ENCODE peak calls at places on chromosomes 12 and 14, in ten cellular contexts. One of them, this sample, is unnamed.

GRCh38 chr12:84159245-84159644 is 753.4 kb downstream of the SLC6A15 start:
- DNase-seq in GM06990: no peak
- DNase-seq in upper lobe of right lung: no peak
- DNase-seq in Peyer's patch: no peak
- DNase-seq in CD8-positive, alpha-beta T cell: no peak
- DNase-seq in PC-3: no peak
- DNase-seq in brain microvascular endothelial cell: no peak
- DNase-seq in nephron progenitor cell: no peak
- DNase-seq in tibial artery: no peak
- DNase-seq in RWPE2: no peak
- DNase-seq in this sample: no peak

GRCh38 chr12:19978193-19978592 is 390.1 kb upstream of the PDE3A start:
- DNase-seq in GM06990: no peak
- DNase-seq in upper lobe of right lung: no peak
- DNase-seq in Peyer's patch: no peak
- DNase-seq in CD8-positive, alpha-beta T cell: no peak
- DNase-seq in PC-3: peak
- DNase-seq in brain microvascular endothelial cell: peak
- DNase-seq in nephron progenitor cell: no peak
- DNase-seq in tibial artery: no peak
- DNase-seq in RWPE2: no peak
- DNase-seq in this sample: no peak

GRCh38 chr12:41277019-41277770 is 89.1 kb downstream of the PDZRN4 start:
- DNase-seq in GM06990: no peak
- DNase-seq in upper lobe of right lung: no peak
- DNase-seq in Peyer's patch: no peak
- DNase-seq in CD8-positive, alpha-beta T cell: no peak
- DNase-seq in PC-3: peak
- DNase-seq in brain microvascular endothelial cell: peak
- DNase-seq in nephron progenitor cell: peak
- DNase-seq in tibial artery: no peak
- DNase-seq in RWPE2: no peak
- DNase-seq in this sample: peak

GRCh38 chr12:123164222-123164621 is 13.3 kb upstream of the PITPNM2 start:
- DNase-seq in GM06990: peak
- DNase-seq in upper lobe of right lung: no peak
- DNase-seq in Peyer's patch: no peak
- DNase-seq in CD8-positive, alpha-beta T cell: no peak
- DNase-seq in PC-3: peak
- DNase-seq in brain microvascular endothelial cell: no peak
- DNase-seq in nephron progenitor cell: no peak
- DNase-seq in tibial artery: no peak
- DNase-seq in RWPE2: no peak
- DNase-seq in this sample: no peak

GRCh38 chr12:127785535-127785934 is 481.4 kb upstream of the TMEM132C start:
- DNase-seq in GM06990: no peak
- DNase-seq in upper lobe of right lung: no peak
- DNase-seq in Peyer's patch: no peak
- DNase-seq in CD8-positive, alpha-beta T cell: no peak
- DNase-seq in PC-3: peak
- DNase-seq in brain microvascular endothelial cell: peak
- DNase-seq in nephron progenitor cell: no peak
- DNase-seq in tibial artery: no peak
- DNase-seq in RWPE2: no peak
- DNase-seq in this sample: no peak

GRCh38 chr12:12338528-12339168 is 11.4 kb downstream of the MANSC1 start:
- DNase-seq in GM06990: no peak
- DNase-seq in upper lobe of right lung: no peak
- DNase-seq in Peyer's patch: no peak
- DNase-seq in CD8-positive, alpha-beta T cell: no peak
- DNase-seq in PC-3: peak
- DNase-seq in brain microvascular endothelial cell: no peak
- DNase-seq in nephron progenitor cell: no peak
- DNase-seq in tibial artery: no peak
- DNase-seq in RWPE2: no peak
- DNase-seq in this sample: no peak

GRCh38 chr12:55681142-55682077 is 26.3 kb downstream of the ITGA7 start:
- DNase-seq in GM06990: no peak
- DNase-seq in upper lobe of right lung: peak
- DNase-seq in Peyer's patch: peak
- DNase-seq in CD8-positive, alpha-beta T cell: no peak
- DNase-seq in PC-3: peak
- DNase-seq in brain microvascular endothelial cell: peak
- DNase-seq in nephron progenitor cell: peak
- DNase-seq in tibial artery: peak
- DNase-seq in RWPE2: no peak
- DNase-seq in this sample: no peak

GRCh38 chr12:93199831-93200236 is 177.9 kb upstream of the NUDT4 start:
- DNase-seq in GM06990: no peak
- DNase-seq in upper lobe of right lung: no peak
- DNase-seq in Peyer's patch: no peak
- DNase-seq in CD8-positive, alpha-beta T cell: no peak
- DNase-seq in PC-3: no peak
- DNase-seq in brain microvascular endothelial cell: peak
- DNase-seq in nephron progenitor cell: no peak
- DNase-seq in tibial artery: no peak
- DNase-seq in RWPE2: no peak
- DNase-seq in this sample: no peak

GRCh38 chr14:52279405-52279804 is 11.9 kb downstream of the PTGDR start:
- DNase-seq in GM06990: no peak
- DNase-seq in upper lobe of right lung: no peak
- DNase-seq in Peyer's patch: no peak
- DNase-seq in CD8-positive, alpha-beta T cell: no peak
- DNase-seq in PC-3: peak
- DNase-seq in brain microvascular endothelial cell: peak
- DNase-seq in nephron progenitor cell: no peak
- DNase-seq in tibial artery: no peak
- DNase-seq in RWPE2: no peak
- DNase-seq in this sample: no peak

GRCh38 chr12:23055004-23055403 is 430.0 kb downstream of the ETNK1 start:
- DNase-seq in GM06990: no peak
- DNase-seq in upper lobe of right lung: no peak
- DNase-seq in Peyer's patch: no peak
- DNase-seq in CD8-positive, alpha-beta T cell: no peak
- DNase-seq in PC-3: peak
- DNase-seq in brain microvascular endothelial cell: no peak
- DNase-seq in nephron progenitor cell: peak
- DNase-seq in tibial artery: no peak
- DNase-seq in RWPE2: no peak
- DNase-seq in this sample: peak

GRCh38 chr12:14393736-14394135 is 28.3 kb downstream of the ATF7IP start:
- DNase-seq in GM06990: no peak
- DNase-seq in upper lobe of right lung: no peak
- DNase-seq in Peyer's patch: no peak
- DNase-seq in CD8-positive, alpha-beta T cell: no peak
- DNase-seq in PC-3: no peak
- DNase-seq in brain microvascular endothelial cell: no peak
- DNase-seq in nephron progenitor cell: no peak
- DNase-seq in tibial artery: no peak
- DNase-seq in RWPE2: no peak
- DNase-seq in this sample: no peak
- TF ChIP-seq CTCF in GM06990: no peak
- TF ChIP-seq CTCF in upper lobe of right lung: no peak
- TF ChIP-seq CTCF in Peyer's patch: no peak
- TF ChIP-seq CTCF in CD8-positive, alpha-beta T cell: no peak
- TF ChIP-seq CTCF in PC-3: no peak
- TF ChIP-seq CTCF in brain microvascular endothelial cell: no peak
- TF ChIP-seq CTCF in nephron progenitor cell: no peak
- TF ChIP-seq CTCF in tibial artery: no peak
- TF ChIP-seq CTCF in RWPE2: no peak
- TF ChIP-seq CTCF in this sample: no peak

DNA sequence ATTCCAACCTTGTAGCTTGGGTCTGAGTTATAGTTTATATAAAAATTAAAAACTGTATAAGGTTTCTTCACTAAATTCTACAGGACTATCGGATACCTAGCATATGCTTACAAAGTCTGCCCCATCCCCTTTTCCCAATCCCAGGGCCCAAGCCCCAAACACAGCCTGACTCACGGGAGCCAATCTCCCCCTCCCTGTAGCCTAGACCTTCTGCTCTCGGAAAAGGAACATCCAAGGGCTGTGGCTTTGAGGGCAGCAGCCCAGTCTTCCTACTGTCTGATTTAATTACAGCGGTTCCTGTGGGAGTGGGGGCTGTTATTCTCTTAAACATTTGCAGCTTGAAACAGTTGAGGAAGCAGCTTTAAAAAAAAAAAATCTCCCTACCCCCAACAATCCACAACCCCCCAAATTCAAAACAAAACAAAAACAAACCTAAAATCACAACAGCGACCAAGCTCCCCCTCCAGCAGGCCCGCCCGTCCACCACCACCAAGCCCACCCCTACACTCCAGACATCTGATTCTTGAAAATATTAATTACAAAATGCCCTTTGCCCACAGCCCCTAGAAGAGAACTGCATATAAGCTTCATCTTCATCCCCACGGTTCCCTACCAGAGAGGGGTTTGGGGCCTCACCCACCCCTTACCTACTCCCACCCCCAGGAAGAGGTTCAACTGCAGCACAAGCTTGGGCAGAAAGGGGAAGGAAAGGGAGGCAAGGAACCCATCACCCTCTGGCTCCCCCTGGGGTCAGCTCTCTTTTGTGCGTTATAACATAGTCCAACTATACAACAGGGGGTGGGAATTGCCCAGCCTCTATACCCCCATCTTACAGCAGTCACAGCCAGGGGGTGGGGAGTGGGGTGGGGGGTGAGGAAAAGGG is 1.1 kb upstream of the PRKAG1 start:
- DNase-seq in GM06990: no peak
- DNase-seq in upper lobe of right lung: no peak
- DNase-seq in Peyer's patch: peak
- DNase-seq in CD8-positive, alpha-beta T cell: peak
- DNase-seq in PC-3: peak
- DNase-seq in brain microvascular endothelial cell: peak
- DNase-seq in nephron progenitor cell: peak
- DNase-seq in tibial artery: no peak
- DNase-seq in RWPE2: no peak
- DNase-seq in this sample: peak
- TF ChIP-seq CTCF in GM06990: peak
- TF ChIP-seq CTCF in upper lobe of right lung: peak
- TF ChIP-seq CTCF in Peyer's patch: peak
- TF ChIP-seq CTCF in CD8-positive, alpha-beta T cell: no peak
- TF ChIP-seq CTCF in PC-3: peak
- TF ChIP-seq CTCF in brain microvascular endothelial cell: peak
- TF ChIP-seq CTCF in nephron progenitor cell: no peak
- TF ChIP-seq CTCF in tibial artery: no peak
- TF ChIP-seq CTCF in RWPE2: peak
- TF ChIP-seq CTCF in this sample: peak

DNA sequence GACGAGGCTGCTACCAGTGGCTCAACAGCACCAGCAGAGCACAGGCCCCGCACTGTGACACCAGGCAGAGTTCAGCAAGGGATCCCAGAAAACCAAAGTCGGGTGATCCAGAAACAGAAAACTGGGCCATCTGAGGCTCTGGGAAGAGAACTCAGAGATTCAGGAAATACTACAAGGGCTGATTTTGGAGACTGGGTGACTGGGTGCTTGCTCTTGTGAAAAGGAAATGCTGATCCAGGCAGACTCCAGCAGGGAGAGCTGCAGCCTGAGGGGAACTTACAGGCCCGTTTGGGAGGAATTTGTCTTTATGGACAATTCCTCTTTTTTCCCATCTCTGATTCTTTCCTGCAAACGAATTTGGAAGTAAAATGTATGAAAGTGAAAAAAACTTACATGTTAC is 28.2 kb downstream of the FOXN3 start:
- DNase-seq in GM06990: no peak
- DNase-seq in upper lobe of right lung: no peak
- DNase-seq in Peyer's patch: no peak
- DNase-seq in CD8-positive, alpha-beta T cell: no peak
- DNase-seq in PC-3: peak
- DNase-seq in brain microvascular endothelial cell: no peak
- DNase-seq in nephron progenitor cell: no peak
- DNase-seq in tibial artery: no peak
- DNase-seq in RWPE2: no peak
- DNase-seq in this sample: no peak
- TF ChIP-seq CTCF in GM06990: no peak
- TF ChIP-seq CTCF in upper lobe of right lung: peak
- TF ChIP-seq CTCF in Peyer's patch: no peak
- TF ChIP-seq CTCF in CD8-positive, alpha-beta T cell: no peak
- TF ChIP-seq CTCF in PC-3: no peak
- TF ChIP-seq CTCF in brain microvascular endothelial cell: peak
- TF ChIP-seq CTCF in nephron progenitor cell: no peak
- TF ChIP-seq CTCF in tibial artery: no peak
- TF ChIP-seq CTCF in RWPE2: peak
- TF ChIP-seq CTCF in this sample: no peak

GRCh38 chr14:102594514-102595175 is 2.2 kb downstream of the RCOR1 start:
- DNase-seq in GM06990: peak
- DNase-seq in upper lobe of right lung: no peak
- DNase-seq in Peyer's patch: peak
- DNase-seq in CD8-positive, alpha-beta T cell: peak
- DNase-seq in PC-3: peak
- DNase-seq in brain microvascular endothelial cell: peak
- DNase-seq in nephron progenitor cell: peak
- DNase-seq in tibial artery: peak
- DNase-seq in RWPE2: no peak
- DNase-seq in this sample: peak
- TF ChIP-seq CTCF in GM06990: peak
- TF ChIP-seq CTCF in upper lobe of right lung: peak
- TF ChIP-seq CTCF in Peyer's patch: peak
- TF ChIP-seq CTCF in CD8-positive, alpha-beta T cell: peak
- TF ChIP-seq CTCF in PC-3: peak
- TF ChIP-seq CTCF in brain microvascular endothelial cell: peak
- TF ChIP-seq CTCF in nephron progenitor cell: peak
- TF ChIP-seq CTCF in tibial artery: peak
- TF ChIP-seq CTCF in RWPE2: peak
- TF ChIP-seq CTCF in this sample: peak

GRCh38 chr14:34872822-34873590 is 2.2 kb downstream of the BAZ1A start:
- DNase-seq in GM06990: peak
- DNase-seq in upper lobe of right lung: no peak
- DNase-seq in Peyer's patch: no peak
- DNase-seq in CD8-positive, alpha-beta T cell: no peak
- DNase-seq in PC-3: no peak
- DNase-seq in brain microvascular endothelial cell: peak
- DNase-seq in nephron progenitor cell: no peak
- DNase-seq in tibial artery: no peak
- DNase-seq in RWPE2: no peak
- DNase-seq in this sample: no peak

GRCh38 chr14:34875031-34875922 is at the start of gene BAZ1A:
- DNase-seq in GM06990: peak
- DNase-seq in upper lobe of right lung: peak
- DNase-seq in Peyer's patch: peak
- DNase-seq in CD8-positive, alpha-beta T cell: peak
- DNase-seq in PC-3: peak
- DNase-seq in brain microvascular endothelial cell: peak
- DNase-seq in nephron progenitor cell: peak
- DNase-seq in tibial artery: peak
- DNase-seq in RWPE2: peak
- DNase-seq in this sample: peak

GRCh38 chr14:34873591-34874385 is 1.4 kb downstream of the BAZ1A start:
- DNase-seq in GM06990: peak
- DNase-seq in upper lobe of right lung: peak
- DNase-seq in Peyer's patch: peak
- DNase-seq in CD8-positive, alpha-beta T cell: peak
- DNase-seq in PC-3: peak
- DNase-seq in brain microvascular endothelial cell: no peak
- DNase-seq in nephron progenitor cell: peak
- DNase-seq in tibial artery: peak
- DNase-seq in RWPE2: peak
- DNase-seq in this sample: peak

GRCh38 chr14:34874386-34875030 is 652 bp downstream of the BAZ1A start:
- DNase-seq in GM06990: peak
- DNase-seq in upper lobe of right lung: peak
- DNase-seq in Peyer's patch: peak
- DNase-seq in CD8-positive, alpha-beta T cell: peak
- DNase-seq in PC-3: peak
- DNase-seq in brain microvascular endothelial cell: peak
- DNase-seq in nephron progenitor cell: peak
- DNase-seq in tibial artery: peak
- DNase-seq in RWPE2: peak
- DNase-seq in this sample: peak
- TF ChIP-seq CTCF in GM06990: peak
- TF ChIP-seq CTCF in upper lobe of right lung: no peak
- TF ChIP-seq CTCF in Peyer's patch: no peak
- TF ChIP-seq CTCF in CD8-positive, alpha-beta T cell: peak
- TF ChIP-seq CTCF in PC-3: no peak
- TF ChIP-seq CTCF in brain microvascular endothelial cell: no peak
- TF ChIP-seq CTCF in nephron progenitor cell: no peak
- TF ChIP-seq CTCF in tibial artery: no peak
- TF ChIP-seq CTCF in RWPE2: peak
- TF ChIP-seq CTCF in this sample: no peak

This sample was measured in glutamatergic neuron.